ENCODE peak calls at places on chromosomes 16 and 17, in nine cellular contexts. J, A, S, Z, L, O, P, W and N are unnamed samples.
A peak's percentile ranks its signal among the peaks of the same experiment; 100 is the strongest.

GRCh38 chr16:69166946-69167930 is 19.7 kb upstream of the SNTB2 start:
- DNase-seq in J (no peak), A (no peak), S (no peak), Z (no peak), L (no peak), O (no peak), P (no peak), W (no peak), N (no peak)

GRCh38 chr16:55488306-55488705 is 9.3 kb downstream of the MMP2 start:
- DNase-seq in J (no peak), A (peak; percentile 71), S (no peak), Z (no peak), L (no peak), O (no peak), P (no peak), W (no peak), N (no peak)

GRCh38 chr17:9285602-9286001 is 264.3 kb downstream of the NTN1 start:
- DNase-seq in J (no peak), A (no peak), S (no peak), Z (no peak), L (no peak), O (no peak), P (no peak), W (no peak), N (no peak)

GRCh38 chr16:88770459-88771293 is 14.3 kb downstream of the PIEZO1 start:
- DNase-seq in J (peak; percentile 52), A (no peak), S (no peak), Z (no peak), L (no peak), O (no peak), P (peak; percentile 67), W (no peak), N (no peak)

GRCh38 chr16:24070851-24071250 is 185.3 kb upstream of the CACNG3 start:
- DNase-seq in J (no peak), A (no peak), S (peak; percentile 1), Z (peak; percentile 12), L (no peak), O (no peak), P (no peak), W (peak; percentile 59), N (no peak)

GRCh38 chr17:43536236-43537088 is 9.7 kb downstream of the ETV4 start:
- DNase-seq in J (no peak), A (no peak), S (peak; percentile 24), Z (no peak), L (no peak), O (no peak), P (no peak), W (no peak), N (no peak)

GRCh38 chr16:85577899-85578598 is 35.1 kb upstream of the GSE1 start:
- DNase-seq in J (no peak), A (no peak), S (peak; percentile 83), Z (no peak), L (no peak), O (no peak), P (no peak), W (no peak), N (no peak)

GRCh38 chr16:50068550-50068949 is 2.8 kb downstream of the HEATR3 start:
- DNase-seq in J (no peak), A (no peak), S (no peak), Z (no peak), L (no peak), O (no peak), P (no peak), W (no peak), N (no peak)

GRCh38 chr17:46916211-46916610 is 6.7 kb upstream of the GOSR2 start:
- DNase-seq in J (no peak), A (no peak), S (no peak), Z (no peak), L (no peak), O (no peak), P (no peak), W (no peak), N (no peak)

GRCh38 chr16:27311449-27311831 is 2.3 kb upstream of the IL4R start:
- DNase-seq in J (no peak), A (peak; percentile 49), S (no peak), Z (no peak), L (no peak), O (no peak), P (no peak), W (no peak), N (no peak)

GRCh38 chr16:57265850-57266530 is 18.5 kb downstream of the PLLP start:
- DNase-seq in J (no peak), A (peak; percentile 75), S (no peak), Z (no peak), L (no peak), O (no peak), P (no peak), W (peak; percentile 86), N (no peak)

GRCh38 chr17:54968954-54969400 is 412 bp downstream of the STXBP4 start:
- DNase-seq in J (no peak), A (no peak), S (no peak), Z (no peak), L (peak; percentile 8), O (peak; percentile 15), P (no peak), W (peak; percentile 60), N (no peak)

GRCh38 chr17:41060052-41060604 is at the start of gene KRTAP2-3:
- DNase-seq in J (no peak), A (no peak), S (no peak), Z (no peak), L (no peak), O (no peak), P (no peak), W (no peak), N (no peak)

GRCh38 chr16:87006021-87006420 is 311.2 kb downstream of the C16orf95 start:
- DNase-seq in J (no peak), A (peak; percentile 48), S (no peak), Z (no peak), L (no peak), O (no peak), P (no peak), W (no peak), N (no peak)

GRCh38 chr17:77821114-77821513 is 137.4 kb upstream of the TNRC6C start:
- DNase-seq in J (no peak), A (peak; percentile 54), S (no peak), Z (no peak), L (no peak), O (no peak), P (no peak), W (peak; percentile 42), N (no peak)

GRCh38 chr16:25092489-25092888 is 19.1 kb upstream of the LCMT1 start:
- DNase-seq in J (no peak), A (no peak), S (no peak), Z (no peak), L (no peak), O (no peak), P (no peak), W (no peak), N (no peak)

GRCh38 chr17:33522623-33523022 is 229.5 kb upstream of the ASIC2 start:
- DNase-seq in J (no peak), A (no peak), S (no peak), Z (no peak), L (no peak), O (no peak), P (no peak), W (no peak), N (no peak)

GRCh38 chr17:6639651-6640535 is 618 bp downstream of the KIAA0753 start:
- DNase-seq in J (no peak), A (peak; percentile 63), S (no peak), Z (no peak), L (no peak), O (no peak), P (no peak), W (peak; percentile 67), N (no peak)

GRCh38 chr16:85205747-85206471 is 93.6 kb upstream of the CIBAR2 start:
- DNase-seq in J (no peak), A (no peak), S (no peak), Z (no peak), L (no peak), O (no peak), P (no peak), W (no peak), N (no peak)

GRCh38 chr17:8243827-8244226 is 4.0 kb downstream of the CTC1 start:
- DNase-seq in J (no peak), A (no peak), S (no peak), Z (no peak), L (no peak), O (no peak), P (no peak), W (no peak), N (no peak)

GRCh38 chr17:72724375-72724774 is 368.1 kb downstream of the SLC39A11 start:
- DNase-seq in J (no peak), A (no peak), S (no peak), Z (no peak), L (no peak), O (no peak), P (no peak), W (no peak), N (no peak)

GRCh38 chr17:7589891-7590611 is at the start of gene SOX15:
- DNase-seq in J (no peak), A (no peak), S (no peak), Z (no peak), L (no peak), O (no peak), P (no peak), W (no peak), N (no peak)

GRCh38 chr16:4344659-4345438 is 6.3 kb downstream of the PAM16 start:
- DNase-seq in J (no peak), A (no peak), S (peak; percentile 54), Z (no peak), L (no peak), O (no peak), P (no peak), W (peak; percentile 94), N (no peak)

GRCh38 chr17:46777943-46778915 is 40.3 kb downstream of the WNT3 start:
- DNase-seq in J (no peak), A (no peak), S (no peak), Z (no peak), L (no peak), O (no peak), P (no peak), W (peak; percentile 88), N (no peak)

GRCh38 chr17:2267354-2267753 is 36.2 kb downstream of the SMG6 start:
- DNase-seq in J (no peak), A (no peak), S (no peak), Z (no peak), L (no peak), O (no peak), P (no peak), W (no peak), N (no peak)